ENCODE peak calls at places on chromosomes 6 and 20, in ten cellular contexts. One of them, this sample, is unnamed.

GRCh38 chr20:64247312-64247627 is 8.3 kb upstream of the PCMTD2 start:
- DNase-seq in pancreas: no peak
- DNase-seq in NCI-H2081: no peak
- DNase-seq in Kasumi-1: no peak
- DNase-seq in NCI-H1105: no peak
- DNase-seq in activated CD8-positive, alpha-beta memory T cell treated with anti-CD3 and anti-CD28 coated beads for 24 hours: no peak
- DNase-seq in stimulated activated CD8-positive, alpha-beta memory T cell treated with anti-CD3 and anti-CD28 coated beads, Interleukin-4, amount 100 ng/mL, for 4 hours: no peak
- DNase-seq in astrocyte: no peak
- DNase-seq in Right ventricle myocardium superior: no peak
- DNase-seq in HuH-7: no peak
- DNase-seq in this sample: no peak

GRCh38 chr6:81766482-81767069 is 14.1 kb upstream of the TENT5A start:
- DNase-seq in pancreas: no peak
- DNase-seq in NCI-H2081: no peak
- DNase-seq in Kasumi-1: peak
- DNase-seq in NCI-H1105: peak
- DNase-seq in activated CD8-positive, alpha-beta memory T cell treated with anti-CD3 and anti-CD28 coated beads for 24 hours: no peak
- DNase-seq in stimulated activated CD8-positive, alpha-beta memory T cell treated with anti-CD3 and anti-CD28 coated beads, Interleukin-4, amount 100 ng/mL, for 4 hours: no peak
- DNase-seq in astrocyte: peak
- DNase-seq in Right ventricle myocardium superior: no peak
- DNase-seq in HuH-7: no peak
- DNase-seq in this sample: peak

GRCh38 chr6:11606287-11606686 is 68.7 kb downstream of the TMEM170B start:
- DNase-seq in pancreas: peak
- DNase-seq in NCI-H2081: peak
- DNase-seq in Kasumi-1: no peak
- DNase-seq in NCI-H1105: peak
- DNase-seq in activated CD8-positive, alpha-beta memory T cell treated with anti-CD3 and anti-CD28 coated beads for 24 hours: no peak
- DNase-seq in stimulated activated CD8-positive, alpha-beta memory T cell treated with anti-CD3 and anti-CD28 coated beads, Interleukin-4, amount 100 ng/mL, for 4 hours: no peak
- DNase-seq in astrocyte: no peak
- DNase-seq in Right ventricle myocardium superior: no peak
- DNase-seq in HuH-7: no peak
- DNase-seq in this sample: no peak

GRCh38 chr6:135909737-135910387 is 58.4 kb downstream of the PDE7B start:
- DNase-seq in pancreas: peak
- DNase-seq in NCI-H2081: peak
- DNase-seq in Kasumi-1: peak
- DNase-seq in NCI-H1105: peak
- DNase-seq in activated CD8-positive, alpha-beta memory T cell treated with anti-CD3 and anti-CD28 coated beads for 24 hours: peak
- DNase-seq in stimulated activated CD8-positive, alpha-beta memory T cell treated with anti-CD3 and anti-CD28 coated beads, Interleukin-4, amount 100 ng/mL, for 4 hours: peak
- DNase-seq in astrocyte: no peak
- DNase-seq in Right ventricle myocardium superior: peak
- DNase-seq in HuH-7: peak
- DNase-seq in this sample: peak

GRCh38 chr20:38272398-38272797 is 11.9 kb upstream of the KIAA1755 start:
- DNase-seq in pancreas: no peak
- DNase-seq in NCI-H2081: no peak
- DNase-seq in Kasumi-1: no peak
- DNase-seq in NCI-H1105: no peak
- DNase-seq in activated CD8-positive, alpha-beta memory T cell treated with anti-CD3 and anti-CD28 coated beads for 24 hours: no peak
- DNase-seq in stimulated activated CD8-positive, alpha-beta memory T cell treated with anti-CD3 and anti-CD28 coated beads, Interleukin-4, amount 100 ng/mL, for 4 hours: no peak
- DNase-seq in astrocyte: peak
- DNase-seq in Right ventricle myocardium superior: no peak
- DNase-seq in HuH-7: no peak
- DNase-seq in this sample: peak

GRCh38 chr6:141097471-141097870 is 1035.3 kb upstream of the GJE1 start:
- DNase-seq in pancreas: no peak
- DNase-seq in NCI-H2081: no peak
- DNase-seq in Kasumi-1: no peak
- DNase-seq in NCI-H1105: no peak
- DNase-seq in activated CD8-positive, alpha-beta memory T cell treated with anti-CD3 and anti-CD28 coated beads for 24 hours: no peak
- DNase-seq in stimulated activated CD8-positive, alpha-beta memory T cell treated with anti-CD3 and anti-CD28 coated beads, Interleukin-4, amount 100 ng/mL, for 4 hours: no peak
- DNase-seq in astrocyte: no peak
- DNase-seq in Right ventricle myocardium superior: no peak
- DNase-seq in HuH-7: no peak
- DNase-seq in this sample: peak

GRCh38 chr6:110606151-110606550 is 129.7 kb upstream of the SLC22A16 start:
- DNase-seq in pancreas: no peak
- DNase-seq in NCI-H2081: no peak
- DNase-seq in Kasumi-1: no peak
- DNase-seq in NCI-H1105: no peak
- DNase-seq in activated CD8-positive, alpha-beta memory T cell treated with anti-CD3 and anti-CD28 coated beads for 24 hours: no peak
- DNase-seq in stimulated activated CD8-positive, alpha-beta memory T cell treated with anti-CD3 and anti-CD28 coated beads, Interleukin-4, amount 100 ng/mL, for 4 hours: no peak
- DNase-seq in astrocyte: no peak
- DNase-seq in Right ventricle myocardium superior: no peak
- DNase-seq in HuH-7: no peak
- DNase-seq in this sample: no peak

GRCh38 chr20:58218665-58219341 is 9.7 kb downstream of the ANKRD60 start:
- DNase-seq in pancreas: no peak
- DNase-seq in NCI-H2081: no peak
- DNase-seq in Kasumi-1: no peak
- DNase-seq in NCI-H1105: no peak
- DNase-seq in activated CD8-positive, alpha-beta memory T cell treated with anti-CD3 and anti-CD28 coated beads for 24 hours: no peak
- DNase-seq in stimulated activated CD8-positive, alpha-beta memory T cell treated with anti-CD3 and anti-CD28 coated beads, Interleukin-4, amount 100 ng/mL, for 4 hours: no peak
- DNase-seq in astrocyte: no peak
- DNase-seq in Right ventricle myocardium superior: no peak
- DNase-seq in HuH-7: no peak
- DNase-seq in this sample: no peak

GRCh38 chr6:37168163-37168758 is 1.7 kb upstream of the PIM1 start:
- DNase-seq in pancreas: no peak
- DNase-seq in NCI-H2081: no peak
- DNase-seq in Kasumi-1: no peak
- DNase-seq in NCI-H1105: no peak
- DNase-seq in activated CD8-positive, alpha-beta memory T cell treated with anti-CD3 and anti-CD28 coated beads for 24 hours: no peak
- DNase-seq in stimulated activated CD8-positive, alpha-beta memory T cell treated with anti-CD3 and anti-CD28 coated beads, Interleukin-4, amount 100 ng/mL, for 4 hours: no peak
- DNase-seq in astrocyte: no peak
- DNase-seq in Right ventricle myocardium superior: no peak
- DNase-seq in HuH-7: no peak
- DNase-seq in this sample: no peak

GRCh38 chr6:78436335-78436734 is 431.0 kb upstream of the IRAK1BP1 start:
- DNase-seq in pancreas: no peak
- DNase-seq in NCI-H2081: no peak
- DNase-seq in Kasumi-1: no peak
- DNase-seq in NCI-H1105: no peak
- DNase-seq in activated CD8-positive, alpha-beta memory T cell treated with anti-CD3 and anti-CD28 coated beads for 24 hours: no peak
- DNase-seq in stimulated activated CD8-positive, alpha-beta memory T cell treated with anti-CD3 and anti-CD28 coated beads, Interleukin-4, amount 100 ng/mL, for 4 hours: no peak
- DNase-seq in astrocyte: peak
- DNase-seq in Right ventricle myocardium superior: no peak
- DNase-seq in HuH-7: peak
- DNase-seq in this sample: peak

GRCh38 chr20:45336530-45337366 is 11.5 kb downstream of the SDC4 start:
- DNase-seq in pancreas: no peak
- DNase-seq in NCI-H2081: no peak
- DNase-seq in Kasumi-1: no peak
- DNase-seq in NCI-H1105: no peak
- DNase-seq in activated CD8-positive, alpha-beta memory T cell treated with anti-CD3 and anti-CD28 coated beads for 24 hours: no peak
- DNase-seq in stimulated activated CD8-positive, alpha-beta memory T cell treated with anti-CD3 and anti-CD28 coated beads, Interleukin-4, amount 100 ng/mL, for 4 hours: no peak
- DNase-seq in astrocyte: peak
- DNase-seq in Right ventricle myocardium superior: no peak
- DNase-seq in HuH-7: no peak
- DNase-seq in this sample: peak

GRCh38 chr20:6490849-6491248 is 276.6 kb upstream of the BMP2 start:
- DNase-seq in pancreas: no peak
- DNase-seq in NCI-H2081: no peak
- DNase-seq in Kasumi-1: no peak
- DNase-seq in NCI-H1105: no peak
- DNase-seq in activated CD8-positive, alpha-beta memory T cell treated with anti-CD3 and anti-CD28 coated beads for 24 hours: no peak
- DNase-seq in stimulated activated CD8-positive, alpha-beta memory T cell treated with anti-CD3 and anti-CD28 coated beads, Interleukin-4, amount 100 ng/mL, for 4 hours: no peak
- DNase-seq in astrocyte: no peak
- DNase-seq in Right ventricle myocardium superior: no peak
- DNase-seq in HuH-7: peak
- DNase-seq in this sample: no peak

GRCh38 chr6:15960740-15961629 is 167.9 kb upstream of the MYLIP start:
- DNase-seq in pancreas: no peak
- DNase-seq in NCI-H2081: no peak
- DNase-seq in Kasumi-1: peak
- DNase-seq in NCI-H1105: no peak
- DNase-seq in activated CD8-positive, alpha-beta memory T cell treated with anti-CD3 and anti-CD28 coated beads for 24 hours: no peak
- DNase-seq in stimulated activated CD8-positive, alpha-beta memory T cell treated with anti-CD3 and anti-CD28 coated beads, Interleukin-4, amount 100 ng/mL, for 4 hours: no peak
- DNase-seq in astrocyte: no peak
- DNase-seq in Right ventricle myocardium superior: no peak
- DNase-seq in HuH-7: no peak
- DNase-seq in this sample: no peak

GRCh38 chr6:26329763-26330511 is 35.1 kb upstream of the BTN3A2 start:
- DNase-seq in pancreas: no peak
- DNase-seq in NCI-H2081: peak
- DNase-seq in Kasumi-1: peak
- DNase-seq in NCI-H1105: no peak
- DNase-seq in activated CD8-positive, alpha-beta memory T cell treated with anti-CD3 and anti-CD28 coated beads for 24 hours: peak
- DNase-seq in stimulated activated CD8-positive, alpha-beta memory T cell treated with anti-CD3 and anti-CD28 coated beads, Interleukin-4, amount 100 ng/mL, for 4 hours: no peak
- DNase-seq in astrocyte: peak
- DNase-seq in Right ventricle myocardium superior: no peak
- DNase-seq in HuH-7: no peak
- DNase-seq in this sample: peak

GRCh38 chr6:94636780-94637385 is 940.5 kb upstream of the MANEA start:
- DNase-seq in pancreas: no peak
- DNase-seq in NCI-H2081: peak
- DNase-seq in Kasumi-1: peak
- DNase-seq in NCI-H1105: no peak
- DNase-seq in activated CD8-positive, alpha-beta memory T cell treated with anti-CD3 and anti-CD28 coated beads for 24 hours: no peak
- DNase-seq in stimulated activated CD8-positive, alpha-beta memory T cell treated with anti-CD3 and anti-CD28 coated beads, Interleukin-4, amount 100 ng/mL, for 4 hours: no peak
- DNase-seq in astrocyte: peak
- DNase-seq in Right ventricle myocardium superior: no peak
- DNase-seq in HuH-7: no peak
- DNase-seq in this sample: peak

GRCh38 chr6:169070506-169071176 is 183.0 kb downstream of the THBS2 start:
- DNase-seq in pancreas: peak
- DNase-seq in NCI-H2081: no peak
- DNase-seq in Kasumi-1: no peak
- DNase-seq in NCI-H1105: no peak
- DNase-seq in activated CD8-positive, alpha-beta memory T cell treated with anti-CD3 and anti-CD28 coated beads for 24 hours: no peak
- DNase-seq in stimulated activated CD8-positive, alpha-beta memory T cell treated with anti-CD3 and anti-CD28 coated beads, Interleukin-4, amount 100 ng/mL, for 4 hours: no peak
- DNase-seq in astrocyte: peak
- DNase-seq in Right ventricle myocardium superior: peak
- DNase-seq in HuH-7: no peak
- DNase-seq in this sample: peak

GRCh38 chr6:126422912-126423311 is 83.0 kb downstream of the CENPW start:
- DNase-seq in pancreas: no peak
- DNase-seq in NCI-H2081: no peak
- DNase-seq in Kasumi-1: peak
- DNase-seq in NCI-H1105: no peak
- DNase-seq in activated CD8-positive, alpha-beta memory T cell treated with anti-CD3 and anti-CD28 coated beads for 24 hours: no peak
- DNase-seq in stimulated activated CD8-positive, alpha-beta memory T cell treated with anti-CD3 and anti-CD28 coated beads, Interleukin-4, amount 100 ng/mL, for 4 hours: no peak
- DNase-seq in astrocyte: no peak
- DNase-seq in Right ventricle myocardium superior: no peak
- DNase-seq in HuH-7: no peak
- DNase-seq in this sample: no peak

GRCh38 chr6:111743859-111744692 is 129.2 kb downstream of the FYN start:
- DNase-seq in pancreas: no peak
- DNase-seq in NCI-H2081: no peak
- DNase-seq in Kasumi-1: no peak
- DNase-seq in NCI-H1105: no peak
- DNase-seq in activated CD8-positive, alpha-beta memory T cell treated with anti-CD3 and anti-CD28 coated beads for 24 hours: no peak
- DNase-seq in stimulated activated CD8-positive, alpha-beta memory T cell treated with anti-CD3 and anti-CD28 coated beads, Interleukin-4, amount 100 ng/mL, for 4 hours: no peak
- DNase-seq in astrocyte: peak
- DNase-seq in Right ventricle myocardium superior: peak
- DNase-seq in HuH-7: no peak
- DNase-seq in this sample: no peak

GRCh38 chr20:60967431-60968316 is 284.4 kb upstream of the CDH4 start:
- DNase-seq in pancreas: no peak
- DNase-seq in NCI-H2081: no peak
- DNase-seq in Kasumi-1: no peak
- DNase-seq in NCI-H1105: no peak
- DNase-seq in activated CD8-positive, alpha-beta memory T cell treated with anti-CD3 and anti-CD28 coated beads for 24 hours: no peak
- DNase-seq in stimulated activated CD8-positive, alpha-beta memory T cell treated with anti-CD3 and anti-CD28 coated beads, Interleukin-4, amount 100 ng/mL, for 4 hours: no peak
- DNase-seq in astrocyte: no peak
- DNase-seq in Right ventricle myocardium superior: no peak
- DNase-seq in HuH-7: no peak
- DNase-seq in this sample: no peak

GRCh38 chr20:36213362-36213761 is 22.9 kb upstream of the AAR2 start:
- DNase-seq in pancreas: no peak
- DNase-seq in NCI-H2081: no peak
- DNase-seq in Kasumi-1: no peak
- DNase-seq in NCI-H1105: no peak
- DNase-seq in activated CD8-positive, alpha-beta memory T cell treated with anti-CD3 and anti-CD28 coated beads for 24 hours: no peak
- DNase-seq in stimulated activated CD8-positive, alpha-beta memory T cell treated with anti-CD3 and anti-CD28 coated beads, Interleukin-4, amount 100 ng/mL, for 4 hours: no peak
- DNase-seq in astrocyte: no peak
- DNase-seq in Right ventricle myocardium superior: no peak
- DNase-seq in HuH-7: no peak
- DNase-seq in this sample: no peak

GRCh38 chr20:44678247-44678646 is 26.7 kb upstream of the ADA start:
- DNase-seq in pancreas: no peak
- DNase-seq in NCI-H2081: no peak
- DNase-seq in Kasumi-1: no peak
- DNase-seq in NCI-H1105: no peak
- DNase-seq in activated CD8-positive, alpha-beta memory T cell treated with anti-CD3 and anti-CD28 coated beads for 24 hours: no peak
- DNase-seq in stimulated activated CD8-positive, alpha-beta memory T cell treated with anti-CD3 and anti-CD28 coated beads, Interleukin-4, amount 100 ng/mL, for 4 hours: no peak
- DNase-seq in astrocyte: no peak
- DNase-seq in Right ventricle myocardium superior: no peak
- DNase-seq in HuH-7: no peak
- DNase-seq in this sample: peak